ENCODE peak calls at places on chromosomes 16 and 17, in four cellular contexts. V is adipocyte, Q is astrocyte of the spinal cord, J is brain microvascular endothelial cell. U is an unnamed sample.

GRCh38 chr17:78355045-78355641 is 4.7 kb downstream of the SOCS3 start:
- DNase-seq in Q (peak; percentile 35), J (no peak), V (no peak), U (no peak)

GRCh38 chr16:29975134-29975538 is 1.5 kb downstream of the TAOK2 start:
- DNase-seq in V (no peak), J (no peak), Q (no peak), U (no peak)

GRCh38 chr16:47574091-47575054 is 113.2 kb downstream of the PHKB start:
- DNase-seq in J (peak; percentile 46), V (no peak), Q (peak; percentile 74), U (peak; percentile 64)

GRCh38 chr16:58499615-58500328 is at the start of gene NDRG4:
- DNase-seq in V (peak; percentile 79), Q (peak; percentile 91), J (peak; percentile 89), U (peak; percentile 87)

GRCh38 chr17:45868276-45868675 is 23.6 kb downstream of the SPPL2C start:
- DNase-seq in V (no peak), J (no peak), Q (no peak), U (no peak)

GRCh38 chr17:17526369-17526768 is 30.2 kb upstream of the RASD1 start:
- DNase-seq in J (no peak), Q (no peak), V (no peak), U (no peak)

GRCh38 chr17:78357687-78358537 is 2.0 kb downstream of the SOCS3 start:
- DNase-seq in J (no peak), V (no peak), Q (peak; percentile 30), U (no peak)

GRCh38 chr16:22092143-22092933 is at the start of gene VWA3A:
- DNase-seq in Q (peak; percentile 72), V (peak; percentile 58), J (peak; percentile 40), U (peak; percentile 56)

GRCh38 chr16:28927815-28928214 is 2.8 kb upstream of the RABEP2 start:
- DNase-seq in Q (no peak), V (no peak), J (no peak), U (no peak)

GRCh38 chr17:72749119-72749572 is 343.3 kb downstream of the SLC39A11 start:
- DNase-seq in J (no peak), V (no peak), Q (no peak), U (no peak)

GRCh38 chr16:68215302-68215701 is 20.6 kb downstream of the ESRP2 start:
- DNase-seq in Q (no peak), J (no peak), V (no peak), U (no peak)

GRCh38 chr16:4433914-4434787 is 8.5 kb downstream of the DNAJA3 start:
- DNase-seq in J (no peak), Q (no peak), V (no peak), U (no peak)

GRCh38 chr17:59362811-59363205 is 31.4 kb downstream of the YPEL2 start:
- DNase-seq in J (no peak), V (no peak), Q (no peak), U (no peak)
- H3K4me3 ChIP-seq in J (no peak overlapping the region), V (peak overlapping the region; percentile 61), Q (no peak overlapping the region), U (peak overlapping the region; percentile 29)

GRCh38 chr17:7020894-7021664 is 1.8 kb upstream of the BCL6B start:
- DNase-seq in Q (no peak), J (no peak), V (no peak), U (no peak)

GRCh38 chr17:7019839-7020519 is 2.9 kb upstream of the BCL6B start:
- DNase-seq in V (peak; percentile 53), Q (peak; percentile 61), J (no peak), U (peak; percentile 66)

GRCh38 chr17:7022791-7023571 is at the start of gene BCL6B:
- DNase-seq in Q (no peak), J (no peak), V (no peak), U (no peak)

GRCh38 chr17:7023576-7024401 is 939 bp downstream of the BCL6B start:
- DNase-seq in Q (peak; percentile 83), V (peak; percentile 55), J (peak; percentile 81), U (peak; percentile 95)

GRCh38 chr17:7021993-7022778 is 664 bp upstream of the BCL6B start:
- DNase-seq in V (peak; percentile 90), Q (peak; percentile 38), J (peak; percentile 26), U (peak; percentile 74)
- H3K4me3 ChIP-seq in V (peak overlapping the region; percentile 71), Q (peak overlapping the region; percentile 15), J (peak overlapping the region; percentile 24), U (peak overlapping the region; percentile 14)

GRCh38 chr16:77435240-77435819 is 496 bp upstream of the ADAMTS18 start:
- DNase-seq in Q (no peak), V (no peak), J (no peak), U (no peak)
- H3K4me3 ChIP-seq in Q (no peak overlapping the region), V (no peak overlapping the region), J (no peak overlapping the region), U (no peak overlapping the region)

GRCh38 chr17:47949951-47950350 is 7.7 kb downstream of the PRR15L start:
- DNase-seq in J (no peak), V (no peak), Q (no peak), U (no peak)
- H3K4me3 ChIP-seq in J (no peak overlapping the region), V (peak overlapping the region; percentile 69), Q (no peak overlapping the region), U (no peak overlapping the region)

GRCh38 chr16:1923299-1924034 is 5.3 kb upstream of the HS3ST6 start:
- DNase-seq in V (peak; percentile 88), Q (no peak), J (no peak), U (peak; percentile 14)

GRCh38 chr16:1926223-1926718 is 8.1 kb upstream of the HS3ST6 start:
- DNase-seq in V (no peak), Q (no peak), J (no peak), U (no peak)

GRCh38 chr16:1920727-1921155 is 2.5 kb upstream of the HS3ST6 start:
- DNase-seq in Q (no peak), J (no peak), V (peak; percentile 29), U (peak; percentile 14)

GRCh38 chr16:1922357-1922756 is 4.1 kb upstream of the HS3ST6 start:
- DNase-seq in V (no peak), J (no peak), Q (no peak), U (no peak)

DNA sequence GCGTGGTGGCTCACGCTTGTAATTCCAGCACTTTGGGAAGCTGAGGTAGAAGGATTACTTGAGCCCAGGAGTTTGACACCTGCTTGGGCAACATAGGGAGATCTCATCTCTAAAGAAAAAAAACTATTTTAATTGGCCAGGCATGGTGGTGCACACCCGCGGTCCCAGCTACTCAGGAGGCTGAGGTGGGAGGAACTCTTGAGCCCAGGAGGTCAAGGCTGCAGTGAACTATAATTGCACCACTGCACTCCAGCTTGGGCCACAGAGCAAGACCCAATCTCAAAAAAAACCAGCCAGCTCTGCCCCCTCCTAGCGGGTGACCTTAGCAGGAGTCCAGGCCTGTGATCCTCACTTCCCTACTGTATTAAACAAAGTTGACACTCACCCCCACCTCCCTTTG is 5.9 kb upstream of the HS3ST6 start:
- DNase-seq in J (no peak), V (no peak), Q (no peak), U (no peak)
- H3K4me3 ChIP-seq in J (no peak overlapping the region), V (no peak overlapping the region), Q (no peak overlapping the region), U (no peak overlapping the region)

GRCh38 chr16:11034005-11034404 is 89.6 kb downstream of the CLEC16A start:
- DNase-seq in V (peak; percentile 87), J (no peak), Q (peak; percentile 43), U (peak; percentile 91)
- H3K4me3 ChIP-seq in V (peak overlapping the region; percentile 44), J (no peak overlapping the region), Q (no peak overlapping the region), U (no peak overlapping the region)

GRCh38 chr16:50156590-50156989 is 3.5 kb downstream of the TENT4B start:
- DNase-seq in V (no peak), Q (no peak), J (no peak), U (no peak)

GRCh38 chr16:50153648-50154368 is 702 bp downstream of the TENT4B start:
- DNase-seq in Q (no peak), V (peak; percentile 55), J (no peak), U (peak; percentile 17)

GRCh38 chr16:50152807-50153647 is at the start of gene TENT4B:
- DNase-seq in V (peak; percentile 88), J (peak; percentile 77), Q (peak; percentile 84), U (peak; percentile 90)

GRCh38 chr16:50154369-50154947 is 1.4 kb downstream of the TENT4B start:
- DNase-seq in V (peak; percentile 24), J (no peak), Q (no peak), U (peak; percentile 17)

GRCh38 chr16:50155925-50156324 is 2.8 kb downstream of the TENT4B start:
- DNase-seq in J (no peak), Q (no peak), V (no peak), U (no peak)
- H3K4me3 ChIP-seq in J (no peak overlapping the region), Q (no peak overlapping the region), V (peak overlapping the region; percentile 90), U (no peak overlapping the region)

DNA sequence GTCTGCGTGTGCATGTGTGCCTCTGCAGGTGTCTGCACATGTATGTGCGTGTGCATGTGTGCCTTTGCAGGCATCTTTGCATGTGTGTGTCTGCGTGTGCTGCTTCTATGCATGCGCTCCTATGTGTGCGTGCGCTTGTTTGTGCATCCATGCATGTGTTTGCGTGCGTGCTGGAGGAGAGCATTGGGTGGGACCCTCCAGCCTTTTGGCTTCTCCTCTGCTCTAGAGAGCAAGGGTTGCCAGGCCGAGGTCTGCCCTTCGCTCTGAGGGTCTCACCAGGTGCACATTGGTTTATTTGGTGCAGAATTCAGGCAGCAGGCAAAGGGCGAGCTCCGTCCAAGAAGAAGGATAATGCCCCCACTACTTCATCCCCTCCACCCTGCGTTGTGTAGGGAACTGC is 1.1 kb upstream of the RAB40B start:
- DNase-seq in Q (no peak), V (no peak), J (no peak), U (no peak)
- H3K4me3 ChIP-seq in Q (no peak overlapping the region), V (peak overlapping the region; percentile 83), J (no peak overlapping the region), U (no peak overlapping the region)

GRCh38 chr17:179721-180379 is 1.6 kb downstream of the DOC2B start:
- DNase-seq in V (no peak), J (no peak), Q (no peak), U (no peak)
- H3K4me3 ChIP-seq in V (no peak overlapping the region), J (no peak overlapping the region), Q (no peak overlapping the region), U (no peak overlapping the region)

DNA sequence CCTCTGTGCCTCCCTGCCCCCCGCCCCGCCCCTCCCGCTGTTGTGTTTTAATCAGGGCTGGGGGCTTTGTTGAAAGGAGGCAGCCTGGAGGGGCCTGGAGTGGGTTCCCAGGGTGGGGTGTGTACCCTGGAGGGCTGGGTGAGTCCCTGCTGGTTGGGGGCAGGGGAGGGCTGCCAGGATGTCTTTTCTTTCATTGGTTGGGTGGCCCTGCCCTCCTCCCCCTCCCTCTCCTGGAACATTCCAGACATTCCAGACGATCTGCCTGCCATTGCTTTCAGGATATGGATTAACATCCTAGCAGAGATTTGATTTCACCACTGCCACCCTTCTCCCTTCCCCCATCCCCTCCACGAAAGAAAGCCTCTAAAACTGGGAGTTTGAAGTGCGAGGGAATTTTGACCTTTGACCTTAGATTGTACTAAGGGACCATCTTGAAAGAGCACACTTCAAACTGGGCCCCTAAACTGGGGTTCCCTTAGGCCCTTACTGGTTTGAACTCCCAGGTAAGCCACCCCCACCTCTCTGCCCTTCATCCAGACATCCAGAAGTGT is 25.3 kb downstream of the IGF2BP1 start:
- DNase-seq in V (peak; percentile 71), J (peak; percentile 58), Q (peak; percentile 48), U (peak; percentile 66)
- H3K4me3 ChIP-seq in V (no peak overlapping the region), J (no peak overlapping the region), Q (no peak overlapping the region), U (no peak overlapping the region)

U was measured in cardiac fibroblast.